ENCODE peak calls at places on chromosome 11, in ten cellular contexts. G is hepatocyte, L is prostate gland, D is brain microvascular endothelial cell, S is astrocyte of the spinal cord, E is AG04450, B is A549, O is left ventricle myocardium inferior, K is sigmoid colon, P is astrocyte. Z is an unnamed sample.

GRCh38 chr11:6237903-6238302 is 986 bp upstream of the CNGA4 start:
- DNase-seq in G (no peak), L (no peak), D (no peak), S (no peak), E (no peak), B (no peak), O (no peak), K (no peak), P (no peak), Z (no peak)

GRCh38 chr11:64569300-64569970 is 21.6 kb upstream of the SLC22A12 start:
- DNase-seq in G (no peak), L (no peak), D (no peak), S (no peak), E (no peak), B (no peak), O (no peak), K (peak), P (no peak), Z (no peak)

GRCh38 chr11:77084581-77085191 is 17.9 kb downstream of the CAPN5 start:
- DNase-seq in G (no peak), L (no peak), D (no peak), S (no peak), E (no peak), B (no peak), O (no peak), K (peak), P (no peak), Z (no peak)

GRCh38 chr11:67611165-67611564 is 4.4 kb downstream of the NDUFV1 start:
- DNase-seq in G (no peak), L (no peak), D (no peak), S (no peak), E (no peak), B (no peak), O (no peak), K (no peak), P (no peak), Z (no peak)

GRCh38 chr11:75301602-75302345 is 49.7 kb downstream of the ARRB1 start:
- DNase-seq in G (no peak), L (peak), D (no peak), S (no peak), E (no peak), B (no peak), O (peak), K (no peak), P (no peak), Z (no peak)

GRCh38 chr11:95230054-95231034 is 658 bp downstream of the SESN3 start:
- DNase-seq in G (peak), L (peak), D (peak), S (peak), E (no peak), B (peak), O (no peak), K (peak), P (no peak), Z (peak)

GRCh38 chr11:41978951-41979350 is 519.5 kb upstream of the LRRC4C start:
- DNase-seq in G (no peak), L (no peak), D (no peak), S (no peak), E (no peak), B (no peak), O (no peak), K (no peak), P (peak), Z (peak)

GRCh38 chr11:7548659-7549283 is 35.0 kb downstream of the PPFIBP2 start:
- DNase-seq in G (peak), L (no peak), D (no peak), S (no peak), E (no peak), B (no peak), O (no peak), K (no peak), P (no peak), Z (no peak)

GRCh38 chr11:134711563-134711962 is 299.5 kb upstream of the B3GAT1 start:
- DNase-seq in G (no peak), L (no peak), D (no peak), S (no peak), E (no peak), B (no peak), O (no peak), K (no peak), P (no peak), Z (no peak)

GRCh38 chr11:73186886-73187285 is 31.2 kb upstream of the P2RY2 start:
- DNase-seq in G (no peak), L (no peak), D (no peak), S (no peak), E (no peak), B (no peak), O (no peak), K (peak), P (no peak), Z (no peak)

GRCh38 chr11:18700375-18700774 is 1.8 kb downstream of the TMEM86A start:
- DNase-seq in G (no peak), L (no peak), D (no peak), S (no peak), E (no peak), B (no peak), O (no peak), K (peak), P (no peak), Z (peak)

GRCh38 chr11:72848846-72849466 is 34.7 kb downstream of the ATG16L2 start:
- DNase-seq in G (peak), L (no peak), D (no peak), S (peak), E (no peak), B (peak), O (no peak), K (no peak), P (no peak), Z (peak)

GRCh38 chr11:83319346-83319745 is 33.2 kb upstream of the CCDC90B start:
- DNase-seq in G (no peak), L (no peak), D (no peak), S (no peak), E (no peak), B (no peak), O (no peak), K (no peak), P (no peak), Z (peak)

GRCh38 chr11:62445314-62445740 is 26.5 kb downstream of the SCGB1A1 start:
- DNase-seq in G (no peak), L (peak), D (no peak), S (peak), E (peak), B (no peak), O (peak), K (peak), P (peak), Z (no peak)

GRCh38 chr11:115128226-115128625 is 376.0 kb downstream of the CADM1 start:
- DNase-seq in G (no peak), L (no peak), D (no peak), S (no peak), E (no peak), B (no peak), O (no peak), K (no peak), P (no peak), Z (no peak)

GRCh38 chr11:33461726-33462125 is 204.5 kb downstream of the HIPK3 start:
- DNase-seq in G (no peak), L (no peak), D (no peak), S (no peak), E (no peak), B (no peak), O (no peak), K (no peak), P (no peak), Z (peak)

GRCh38 chr11:1763336-1763795 is 361 bp downstream of the CTSD start:
- DNase-seq in G (no peak), L (no peak), D (no peak), S (no peak), E (no peak), B (no peak), O (no peak), K (no peak), P (no peak), Z (no peak)

GRCh38 chr11:93478841-93479240 is 64.3 kb downstream of the SMCO4 start:
- DNase-seq in G (no peak), L (no peak), D (no peak), S (no peak), E (no peak), B (no peak), O (no peak), K (no peak), P (no peak), Z (no peak)

GRCh38 chr11:120835601-120836228 is 188.2 kb upstream of the TBCEL start:
- DNase-seq in G (peak), L (no peak), D (no peak), S (no peak), E (no peak), B (no peak), O (no peak), K (no peak), P (peak), Z (peak)

GRCh38 chr11:130312046-130312445 is 2.7 kb downstream of the ZBTB44 start:
- DNase-seq in G (no peak), L (no peak), D (no peak), S (no peak), E (no peak), B (no peak), O (no peak), K (no peak), P (no peak), Z (peak)

GRCh38 chr11:33869511-33870422 is 22.1 kb downstream of the LMO2 start:
- DNase-seq in G (peak), L (no peak), D (no peak), S (peak), E (no peak), B (no peak), O (peak), K (no peak), P (peak), Z (peak)

GRCh38 chr11:6926208-6927029 is at the start of gene ZNF215:
- DNase-seq in G (peak), L (peak), D (peak), S (peak), E (peak), B (peak), O (peak), K (peak), P (peak), Z (peak)

GRCh38 chr11:65418431-65418680 is 4.2 kb upstream of the NEAT1 start:
- DNase-seq in G (no peak), L (no peak), D (no peak), S (no peak), E (no peak), B (no peak), O (peak), K (no peak), P (no peak), Z (no peak)

GRCh38 chr11:83159901-83160865 is 3.3 kb downstream of the PCF11 start:
- DNase-seq in G (peak), L (peak), D (peak), S (peak), E (no peak), B (no peak), O (no peak), K (no peak), P (peak), Z (peak)

GRCh38 chr11:122032317-122032716 is 83.7 kb downstream of the BLID start:
- DNase-seq in G (no peak), L (no peak), D (no peak), S (peak), E (no peak), B (no peak), O (no peak), K (no peak), P (peak), Z (no peak)
- H3K4me3 ChIP-seq in G (no peak), L (no peak), D (no peak), S (no peak), E (no peak), B (no peak), O (no peak), K (no peak), P (no peak), Z (no peak)

DNA sequence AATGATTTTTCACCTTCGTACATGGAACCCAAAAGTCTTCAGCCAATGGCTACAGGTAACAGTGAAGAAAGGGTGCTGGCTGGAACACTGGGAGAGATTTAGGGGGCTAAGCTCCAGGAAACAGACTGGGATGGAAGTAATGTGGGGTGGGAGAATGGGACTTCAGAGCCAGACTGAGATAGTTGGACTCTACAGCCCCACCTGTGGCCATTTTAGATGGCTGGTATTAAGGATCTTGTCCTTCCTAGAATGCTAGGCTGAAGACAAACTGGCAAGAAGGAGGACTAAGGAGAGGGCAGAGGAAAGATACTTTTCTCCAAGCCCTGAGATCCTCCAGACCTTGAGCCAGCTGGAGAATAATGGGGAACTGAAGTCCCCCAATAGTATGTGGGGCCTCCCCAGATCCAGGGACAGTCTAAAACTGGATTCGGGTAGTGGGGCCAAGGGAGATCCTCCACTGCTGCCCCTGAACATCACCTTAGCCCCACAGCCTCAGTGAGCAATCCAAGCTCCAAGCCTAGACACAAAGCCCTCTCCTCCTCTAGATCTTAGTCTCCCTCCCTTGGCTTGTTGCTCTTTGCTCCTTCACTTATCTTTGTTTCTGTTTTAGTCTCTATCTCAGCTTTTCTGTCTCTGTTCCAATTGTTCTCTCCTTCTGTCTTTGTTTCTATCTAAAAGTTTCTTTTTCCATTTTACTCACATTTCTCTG is 16.1 kb upstream of the RRAS2 start:
- DNase-seq in G (no peak), L (no peak), D (no peak), S (no peak), E (no peak), B (no peak), O (no peak), K (no peak), P (no peak), Z (no peak)
- TF ChIP-seq CTCF in G (no peak), L (no peak), D (peak), S (peak), E (no peak), B (no peak), O (no peak), K (no peak), P (peak), Z (no peak)

DNA sequence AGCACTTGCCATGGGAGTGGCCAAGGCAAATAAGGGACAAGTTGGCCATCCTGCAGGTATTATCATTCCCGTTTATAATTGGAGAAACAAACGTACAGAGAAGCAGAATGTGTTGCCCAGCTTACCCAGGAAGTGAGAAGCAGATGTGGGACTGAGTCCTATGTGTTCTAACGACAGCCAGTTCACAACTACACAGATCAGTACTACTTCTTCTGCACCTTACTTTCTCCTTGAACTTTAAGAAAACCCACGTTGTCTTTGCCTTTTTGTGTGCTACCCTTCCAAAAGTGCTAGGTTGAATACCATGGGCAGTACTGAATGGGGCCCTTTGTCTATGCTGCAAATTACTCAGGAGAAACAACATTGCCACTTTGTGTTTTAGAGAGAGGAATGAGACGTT is 62.8 kb upstream of the BLID start:
- DNase-seq in G (no peak), L (no peak), D (no peak), S (no peak), E (no peak), B (no peak), O (no peak), K (no peak), P (no peak), Z (no peak)
- H3K4me3 ChIP-seq in G (no peak), L (no peak), D (peak), S (peak), E (peak), B (peak), O (no peak), K (no peak), P (peak), Z (no peak)

GRCh38 chr11:126061707-126062678 is 673 bp downstream of the CDON start:
- DNase-seq in G (peak), L (peak), D (no peak), S (peak), E (no peak), B (peak), O (peak), K (peak), P (no peak), Z (peak)

GRCh38 chr11:126059238-126059761 is 3.4 kb downstream of the CDON start:
- DNase-seq in G (no peak), L (no peak), D (no peak), S (no peak), E (no peak), B (no peak), O (no peak), K (no peak), P (no peak), Z (no peak)

GRCh38 chr11:126060651-126061220 is 1.9 kb downstream of the CDON start:
- DNase-seq in G (peak), L (no peak), D (no peak), S (no peak), E (no peak), B (no peak), O (no peak), K (no peak), P (no peak), Z (no peak)

GRCh38 chr11:126063510-126063858 is 818 bp upstream of the CDON start:
- DNase-seq in G (no peak), L (no peak), D (no peak), S (no peak), E (no peak), B (no peak), O (no peak), K (no peak), P (no peak), Z (no peak)

DNA sequence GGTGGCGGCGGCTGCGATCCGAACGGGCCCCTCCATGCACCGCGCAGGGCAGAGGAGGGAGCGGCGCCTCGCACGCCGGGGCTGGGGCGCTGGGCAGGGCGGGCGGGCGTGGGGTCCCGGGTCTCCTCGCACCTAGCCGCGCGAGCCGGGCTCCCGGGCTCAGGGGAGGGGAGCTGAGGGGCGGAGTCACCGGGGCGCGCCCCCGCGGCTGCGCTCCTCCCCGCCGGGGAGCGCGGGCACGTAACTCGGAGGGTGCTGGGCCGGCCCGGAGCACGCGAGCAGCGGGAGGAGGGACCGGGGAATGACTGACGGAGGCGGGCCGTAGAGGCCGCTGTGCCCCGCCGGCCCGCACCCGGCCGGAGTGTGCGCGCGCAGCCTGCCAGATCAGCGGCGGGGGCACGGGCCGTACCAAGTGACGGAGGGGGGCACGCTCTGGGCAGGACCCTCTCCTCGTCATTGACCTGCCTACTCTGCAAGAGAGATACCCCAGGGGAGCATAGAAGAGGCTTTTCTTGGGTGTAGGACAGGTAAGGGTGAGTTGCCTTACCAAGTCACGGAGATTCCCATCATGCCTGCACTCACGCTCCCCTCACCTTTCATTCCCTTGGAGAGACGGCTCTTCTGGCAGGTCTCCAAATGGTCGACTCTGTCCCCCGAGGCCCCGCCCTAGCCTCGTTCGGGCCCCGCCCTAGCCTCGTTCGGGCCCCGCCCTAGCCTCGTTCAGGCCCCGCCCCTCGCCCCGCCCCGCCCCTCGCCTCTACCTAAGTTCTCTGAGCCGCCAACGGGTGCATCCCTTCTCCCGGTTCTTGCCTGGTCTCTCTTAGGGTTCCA is at the start of gene CDON:
- DNase-seq in G (peak), L (peak), D (peak), S (peak), E (peak), B (peak), O (peak), K (peak), P (peak), Z (peak)
- TF ChIP-seq CTCF in G (peak), L (peak), D (no peak), S (no peak), E (no peak), B (no peak), O (no peak), K (no peak), P (no peak), Z (peak)

GRCh38 chr11:12089041-12089440 is 21.3 kb upstream of the MICAL2 start:
- DNase-seq in G (no peak), L (no peak), D (no peak), S (no peak), E (no peak), B (no peak), O (no peak), K (no peak), P (no peak), Z (no peak)

GRCh38 chr11:12089473-12089872 is 20.9 kb upstream of the MICAL2 start:
- DNase-seq in G (no peak), L (no peak), D (no peak), S (no peak), E (no peak), B (no peak), O (no peak), K (no peak), P (no peak), Z (peak)

GRCh38 chr11:12088531-12088930 is 21.9 kb upstream of the MICAL2 start:
- DNase-seq in G (no peak), L (no peak), D (no peak), S (no peak), E (no peak), B (no peak), O (no peak), K (no peak), P (no peak), Z (no peak)

GRCh38 chr11:12090761-12091261 is 19.6 kb upstream of the MICAL2 start:
- DNase-seq in G (peak), L (no peak), D (no peak), S (no peak), E (no peak), B (no peak), O (no peak), K (no peak), P (no peak), Z (peak)

DNA sequence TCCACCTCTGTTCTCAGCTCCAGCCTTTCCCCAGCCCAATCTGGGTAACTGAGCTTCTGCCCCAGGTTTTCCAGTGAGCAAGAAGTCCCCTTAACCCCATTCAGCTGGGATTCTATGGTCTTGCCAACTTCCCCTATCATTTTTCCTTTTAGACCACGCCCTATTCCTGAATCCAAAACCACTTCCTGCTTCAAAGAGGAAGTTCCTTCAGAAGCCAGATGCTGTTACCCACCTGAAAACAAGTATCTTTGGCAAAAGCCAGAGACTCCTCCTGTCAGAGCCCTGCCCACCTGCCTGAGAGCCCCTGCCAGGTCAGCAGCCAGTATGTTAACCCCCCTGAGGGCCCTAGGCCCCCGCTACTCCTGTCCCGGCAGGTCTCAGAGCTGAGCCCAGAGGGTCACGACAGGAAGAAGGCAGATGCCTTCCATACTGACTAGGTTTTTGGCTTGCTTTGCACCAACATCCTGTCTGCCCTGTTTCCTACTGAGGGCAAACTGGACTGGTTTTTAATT is 20.3 kb upstream of the MICAL2 start:
- DNase-seq in G (no peak), L (no peak), D (no peak), S (no peak), E (no peak), B (no peak), O (no peak), K (no peak), P (peak), Z (peak)
- H3K4me3 ChIP-seq in G (no peak), L (no peak), D (no peak), S (no peak), E (no peak), B (no peak), O (no peak), K (no peak), P (no peak), Z (no peak)

Z was measured in bronchial epithelial cell.